ENCODE peak calls at places on chromosomes 3 and 15, in nine cellular contexts. X is ascending aorta, S is fibroblast of mammary gland, N is A172, K is mesothelial cell of epicardium, M is lower lobe of right lung, F is iris pigment epithelial cell, Q is DND-41, D is MG63. G is an unnamed sample.

GRCh38 chr3:125137432-125138033 is 75.0 kb downstream of the SLC12A8 start:
- DNase-seq in Q (no peak), D (peak; percentile 93), N (peak; percentile 88), S (peak; percentile 89), X (peak; percentile 70), M (no peak), F (peak; percentile 88), K (no peak), G (peak; percentile 69)

GRCh38 chr3:7504886-7505775 is 644.2 kb downstream of the GRM7 start:
- DNase-seq in K (no peak), N (peak; percentile 32), X (peak; percentile 68), M (no peak), F (peak; percentile 75), Q (no peak), S (peak; percentile 81), D (peak; percentile 18), G (peak; percentile 5)

GRCh38 chr15:58650102-58650501 is 99.4 kb downstream of the ADAM10 start:
- DNase-seq in D (no peak), S (no peak), X (no peak), Q (no peak), F (no peak), M (no peak), N (no peak), K (no peak), G (no peak)

GRCh38 chr15:68515371-68516095 is 63.3 kb upstream of the CORO2B start:
- DNase-seq in F (no peak), S (peak; percentile 16), X (no peak), M (no peak), K (no peak), N (no peak), D (no peak), Q (no peak), G (no peak)

GRCh38 chr3:105786241-105786640 is 82.6 kb downstream of the CBLB start:
- DNase-seq in M (no peak), X (no peak), N (no peak), K (no peak), Q (no peak), D (no peak), F (no peak), S (no peak), G (no peak)

GRCh38 chr3:160154033-160154432 is 71.2 kb upstream of the C3orf80 start:
- DNase-seq in D (no peak), X (no peak), N (peak; percentile 66), M (no peak), K (no peak), F (peak; percentile 74), Q (no peak), S (peak; percentile 45), G (peak; percentile 76)

GRCh38 chr15:42796955-42797779 is 60.2 kb upstream of the CDAN1 start:
- DNase-seq in F (no peak), X (no peak), Q (no peak), N (peak; percentile 8), D (no peak), K (no peak), S (peak; percentile 16), M (no peak), G (no peak)

GRCh38 chr3:169215461-169215860 is 448.1 kb downstream of the MECOM start:
- DNase-seq in D (no peak), S (no peak), M (no peak), K (no peak), X (no peak), N (no peak), Q (no peak), F (no peak), G (no peak)

GRCh38 chr15:52383100-52383588 is 87.5 kb upstream of the MYO5C start:
- DNase-seq in F (peak; percentile 17), D (no peak), S (no peak), N (no peak), K (no peak), M (no peak), X (no peak), Q (no peak), G (no peak)

GRCh38 chr15:100050877-100051786 is 290.6 kb downstream of the ADAMTS17 start:
- DNase-seq in Q (no peak), M (no peak), F (no peak), S (no peak), K (no peak), N (no peak), D (no peak), X (no peak), G (no peak)

GRCh38 chr15:94322141-94322540 is 90.8 kb downstream of the MCTP2 start:
- DNase-seq in F (peak; percentile 17), M (no peak), N (no peak), Q (no peak), S (no peak), X (no peak), K (no peak), D (no peak), G (no peak)

GRCh38 chr3:155391583-155391982 is 98.1 kb upstream of the STRIT1 start:
- DNase-seq in N (peak; percentile 91), Q (no peak), D (peak; percentile 76), M (no peak), F (peak; percentile 46), X (peak; percentile 69), S (peak; percentile 95), K (no peak), G (peak; percentile 93)

G was measured in HFFc6.